ENCODE peak calls at places on chromosomes 6 and 20, in nine cellular contexts. A, T, S, J, H, M, K, I and N are unnamed samples.

GRCh38 chr6:148874698-148875293 is 128.0 kb downstream of the UST start:
- DNase-seq in A (no peak), T (no peak), S (no peak), J (peak), H (no peak), M (no peak), K (no peak), I (peak), N (no peak)

GRCh38 chr6:15411766-15412165 is 165.9 kb downstream of the JARID2 start:
- DNase-seq in A (no peak), T (no peak), S (no peak), J (no peak), H (no peak), M (no peak), K (no peak), I (no peak), N (no peak)

GRCh38 chr6:108581237-108581931 is 20.7 kb downstream of the FOXO3 start:
- DNase-seq in A (no peak), T (no peak), S (no peak), J (peak), H (no peak), M (no peak), K (no peak), I (no peak), N (no peak)

GRCh38 chr6:7730852-7731251 is 5.0 kb downstream of the BMP6 start:
- DNase-seq in A (no peak), T (no peak), S (no peak), J (peak), H (no peak), M (no peak), K (no peak), I (no peak), N (no peak)

GRCh38 chr20:34709044-34709835 is 5.1 kb downstream of the TP53INP2 start:
- DNase-seq in A (peak), T (peak), S (peak), J (peak), H (no peak), M (peak), K (peak), I (peak), N (peak)

GRCh38 chr6:5152417-5152816 is 67.3 kb downstream of the PPP1R3G start:
- DNase-seq in A (no peak), T (no peak), S (no peak), J (peak), H (no peak), M (no peak), K (no peak), I (no peak), N (no peak)

GRCh38 chr6:52881996-52882841 is 27.3 kb downstream of the GSTA3 start:
- DNase-seq in A (peak), T (no peak), S (peak), J (peak), H (peak), M (peak), K (peak), I (peak), N (peak)

GRCh38 chr6:89353702-89354392 is 1.3 kb upstream of the UBE2J1 start:
- DNase-seq in A (no peak), T (no peak), S (no peak), J (no peak), H (no peak), M (no peak), K (no peak), I (no peak), N (no peak)

GRCh38 chr20:53503517-53503919 is 90.1 kb downstream of the ZNF217 start:
- DNase-seq in A (no peak), T (no peak), S (no peak), J (no peak), H (no peak), M (no peak), K (no peak), I (no peak), N (no peak)

GRCh38 chr6:34154668-34155447 is 9.0 kb upstream of the GRM4 start:
- DNase-seq in A (peak), T (peak), S (peak), J (peak), H (no peak), M (peak), K (peak), I (peak), N (peak)

GRCh38 chr20:61263084-61263695 is 11.1 kb downstream of the CDH4 start:
- DNase-seq in A (peak), T (peak), S (peak), J (peak), H (no peak), M (no peak), K (no peak), I (peak), N (no peak)

GRCh38 chr6:166937716-166938115 is 18.6 kb downstream of the RNASET2 start:
- DNase-seq in A (no peak), T (no peak), S (no peak), J (no peak), H (no peak), M (no peak), K (no peak), I (no peak), N (no peak)

GRCh38 chr6:101125380-101125971 is 244.3 kb upstream of the ASCC3 start:
- DNase-seq in A (no peak), T (no peak), S (no peak), J (no peak), H (no peak), M (no peak), K (no peak), I (no peak), N (no peak)

GRCh38 chr6:89411019-89411268 is 1.1 kb downstream of the RRAGD start:
- DNase-seq in A (no peak), T (no peak), S (no peak), J (no peak), H (no peak), M (no peak), K (no peak), I (no peak), N (peak)

GRCh38 chr6:160766657-160767018 is 64.6 kb downstream of the PLG start:
- DNase-seq in A (no peak), T (no peak), S (no peak), J (no peak), H (no peak), M (no peak), K (no peak), I (no peak), N (no peak)

GRCh38 chr6:1636971-1637871 is 27.5 kb downstream of the FOXC1 start:
- DNase-seq in A (no peak), T (no peak), S (no peak), J (no peak), H (no peak), M (no peak), K (no peak), I (no peak), N (no peak)

GRCh38 chr20:3071610-3072529 is at the start of gene OXT:
- DNase-seq in A (peak), T (no peak), S (peak), J (no peak), H (no peak), M (no peak), K (peak), I (peak), N (peak)

GRCh38 chr20:59134182-59134581 is 29.4 kb upstream of the ZNF831 start:
- DNase-seq in A (no peak), T (no peak), S (no peak), J (no peak), H (no peak), M (no peak), K (no peak), I (no peak), N (no peak)

GRCh38 chr20:19802492-19803158 is 44.6 kb downstream of the RIN2 start:
- DNase-seq in A (no peak), T (no peak), S (no peak), J (no peak), H (no peak), M (no peak), K (no peak), I (no peak), N (no peak)

GRCh38 chr6:9795880-9796279 is 619.0 kb downstream of the TFAP2A start:
- DNase-seq in A (no peak), T (no peak), S (no peak), J (no peak), H (peak), M (no peak), K (no peak), I (no peak), N (no peak)

GRCh38 chr20:41287327-41287726 is 30.2 kb downstream of the ZHX3 start:
- DNase-seq in A (no peak), T (no peak), S (no peak), J (peak), H (no peak), M (no peak), K (no peak), I (no peak), N (no peak)

GRCh38 chr6:83702077-83702476 is 6.8 kb downstream of the SNAP91 start:
- DNase-seq in A (no peak), T (no peak), S (no peak), J (no peak), H (no peak), M (no peak), K (no peak), I (no peak), N (no peak)

GRCh38 chr6:31270788-31271640 is 878 bp downstream of the HLA-C start:
- DNase-seq in A (peak), T (peak), S (no peak), J (peak), H (no peak), M (no peak), K (peak), I (peak), N (peak)

GRCh38 chr6:150299873-150300485 is 68.8 kb upstream of the IYD start:
- DNase-seq in A (no peak), T (no peak), S (no peak), J (no peak), H (no peak), M (no peak), K (no peak), I (no peak), N (no peak)

GRCh38 chr6:35048031-35048613 is 93.0 kb downstream of the TCP11 start:
- DNase-seq in A (no peak), T (no peak), S (no peak), J (no peak), H (no peak), M (peak), K (no peak), I (peak), N (no peak)

GRCh38 chr6:4105980-4106536 is 27.1 kb upstream of the FAM217A start:
- DNase-seq in A (no peak), T (no peak), S (no peak), J (no peak), H (no peak), M (no peak), K (no peak), I (no peak), N (no peak)